ENCODE peak calls at places on chromosomes 13 and 19, in eight cellular contexts. One of them, this sample, is unnamed.

GRCh38 chr13:46575843-46576242 is 22.9 kb downstream of the LRCH1 start:
- DNase-seq in T-helper 1 cell: no peak
- DNase-seq in NCI-H1092: no peak
- DNase-seq in cardiac muscle cell: peak; percentile 54
- DNase-seq in HCEC 1CT: peak; percentile 87
- DNase-seq in MV-4-11: no peak
- DNase-seq in tibial artery: no peak
- DNase-seq in activated naive CD8-positive, alpha-beta T cell treated with anti-CD3 and anti-CD28 coated beads for 36 hours: no peak
- DNase-seq in this sample: no peak

GRCh38 chr13:91406619-91407018 is 8.2 kb downstream of the GPC5 start:
- DNase-seq in HCEC 1CT: peak; percentile 36
- DNase-seq in MV-4-11: peak; percentile 53
- DNase-seq in NCI-H1092: peak; percentile 71
- DNase-seq in T-helper 1 cell: no peak
- DNase-seq in activated naive CD8-positive, alpha-beta T cell treated with anti-CD3 and anti-CD28 coated beads for 36 hours: peak; percentile 6
- DNase-seq in tibial artery: no peak
- DNase-seq in cardiac muscle cell: no peak
- DNase-seq in this sample: peak; percentile 87

GRCh38 chr19:5345895-5346386 is 5.3 kb upstream of the PTPRS start:
- DNase-seq in NCI-H1092: no peak
- DNase-seq in T-helper 1 cell: no peak
- DNase-seq in tibial artery: no peak
- DNase-seq in MV-4-11: peak; percentile 40
- DNase-seq in activated naive CD8-positive, alpha-beta T cell treated with anti-CD3 and anti-CD28 coated beads for 36 hours: peak; percentile 12
- DNase-seq in HCEC 1CT: peak; percentile 39
- DNase-seq in cardiac muscle cell: no peak
- DNase-seq in this sample: no peak

GRCh38 chr19:15297416-15298224 is 34.7 kb downstream of the BRD4 start:
- DNase-seq in NCI-H1092: no peak
- DNase-seq in MV-4-11: peak; percentile 38
- DNase-seq in cardiac muscle cell: no peak
- DNase-seq in T-helper 1 cell: no peak
- DNase-seq in activated naive CD8-positive, alpha-beta T cell treated with anti-CD3 and anti-CD28 coated beads for 36 hours: no peak
- DNase-seq in HCEC 1CT: peak; percentile 57
- DNase-seq in tibial artery: no peak
- DNase-seq in this sample: peak; percentile 14

GRCh38 chr19:39237200-39238184 is 7.3 kb downstream of the IFNL3 start:
- DNase-seq in T-helper 1 cell: no peak
- DNase-seq in MV-4-11: no peak
- DNase-seq in HCEC 1CT: no peak
- DNase-seq in activated naive CD8-positive, alpha-beta T cell treated with anti-CD3 and anti-CD28 coated beads for 36 hours: peak; percentile 64
- DNase-seq in NCI-H1092: no peak
- DNase-seq in tibial artery: no peak
- DNase-seq in cardiac muscle cell: peak; percentile 21
- DNase-seq in this sample: peak; percentile 58

GRCh38 chr13:51894239-51894638 is 32.5 kb downstream of the CCDC70 start:
- DNase-seq in T-helper 1 cell: no peak
- DNase-seq in MV-4-11: no peak
- DNase-seq in activated naive CD8-positive, alpha-beta T cell treated with anti-CD3 and anti-CD28 coated beads for 36 hours: no peak
- DNase-seq in tibial artery: no peak
- DNase-seq in cardiac muscle cell: no peak
- DNase-seq in HCEC 1CT: no peak
- DNase-seq in NCI-H1092: no peak
- DNase-seq in this sample: no peak

GRCh38 chr19:51040151-51040550 is 5.3 kb upstream of the KLK12 start:
- DNase-seq in HCEC 1CT: no peak
- DNase-seq in NCI-H1092: no peak
- DNase-seq in MV-4-11: no peak
- DNase-seq in T-helper 1 cell: no peak
- DNase-seq in cardiac muscle cell: no peak
- DNase-seq in tibial artery: no peak
- DNase-seq in activated naive CD8-positive, alpha-beta T cell treated with anti-CD3 and anti-CD28 coated beads for 36 hours: no peak
- DNase-seq in this sample: no peak

GRCh38 chr13:99386911-99387788 is 80.0 kb upstream of the GPR183 start:
- DNase-seq in T-helper 1 cell: peak; percentile 64
- DNase-seq in activated naive CD8-positive, alpha-beta T cell treated with anti-CD3 and anti-CD28 coated beads for 36 hours: peak; percentile 83
- DNase-seq in tibial artery: no peak
- DNase-seq in NCI-H1092: no peak
- DNase-seq in cardiac muscle cell: peak; percentile 59
- DNase-seq in HCEC 1CT: peak; percentile 10
- DNase-seq in MV-4-11: peak; percentile 43
- DNase-seq in this sample: peak; percentile 68

GRCh38 chr13:112626124-112626523 is 38.2 kb upstream of the TUBGCP3 start:
- DNase-seq in T-helper 1 cell: no peak
- DNase-seq in MV-4-11: no peak
- DNase-seq in NCI-H1092: no peak
- DNase-seq in tibial artery: peak; percentile 24
- DNase-seq in HCEC 1CT: no peak
- DNase-seq in activated naive CD8-positive, alpha-beta T cell treated with anti-CD3 and anti-CD28 coated beads for 36 hours: no peak
- DNase-seq in cardiac muscle cell: no peak
- DNase-seq in this sample: no peak

GRCh38 chr13:72062566-72062965 is 195.6 kb upstream of the DACH1 start:
- DNase-seq in activated naive CD8-positive, alpha-beta T cell treated with anti-CD3 and anti-CD28 coated beads for 36 hours: no peak
- DNase-seq in tibial artery: no peak
- DNase-seq in NCI-H1092: no peak
- DNase-seq in T-helper 1 cell: no peak
- DNase-seq in HCEC 1CT: no peak
- DNase-seq in MV-4-11: no peak
- DNase-seq in cardiac muscle cell: no peak
- DNase-seq in this sample: peak; percentile 75

GRCh38 chr13:24502567-24503375 is 9.8 kb downstream of the PARP4 start:
- DNase-seq in cardiac muscle cell: no peak
- DNase-seq in tibial artery: no peak
- DNase-seq in NCI-H1092: no peak
- DNase-seq in HCEC 1CT: peak; percentile 54
- DNase-seq in T-helper 1 cell: no peak
- DNase-seq in activated naive CD8-positive, alpha-beta T cell treated with anti-CD3 and anti-CD28 coated beads for 36 hours: no peak
- DNase-seq in MV-4-11: no peak
- DNase-seq in this sample: peak; percentile 73